ENCODE peak calls at places on chromosome 18, in seven cellular contexts. B, K, E, H, N, S and X are unnamed samples.

GRCh38 chr18:40293311-40293710 is 1661.7 kb upstream of the PIK3C3 start:
- DNase-seq in B (no peak), K (no peak), E (no peak), H (no peak), N (no peak), S (no peak), X (no peak)

GRCh38 chr18:2971741-2972552 is 41.0 kb downstream of the LPIN2 start:
- DNase-seq in B (peak; percentile 40), K (peak; percentile 85), E (no peak), H (peak; percentile 73), N (no peak), S (peak; percentile 59), X (peak; percentile 52)

GRCh38 chr18:69758458-69758857 is 189.2 kb downstream of the CD226 start:
- DNase-seq in B (peak; percentile 74), K (no peak), E (peak; percentile 10), H (no peak), N (no peak), S (no peak), X (no peak)

GRCh38 chr18:22999212-22999611 is 66.1 kb downstream of the RBBP8 start:
- DNase-seq in B (no peak), K (no peak), E (no peak), H (no peak), N (peak; percentile 2), S (no peak), X (no peak)

GRCh38 chr18:69674292-69674877 is 273.3 kb downstream of the CD226 start:
- DNase-seq in B (no peak), K (no peak), E (no peak), H (no peak), N (no peak), S (no peak), X (no peak)

GRCh38 chr18:39561136-39561535 is 1995.5 kb upstream of the CELF4 start:
- DNase-seq in B (no peak), K (no peak), E (peak; percentile 25), H (no peak), N (no peak), S (no peak), X (no peak)

GRCh38 chr18:36525913-36526312 is 228.4 kb downstream of the FHOD3 start:
- DNase-seq in B (no peak), K (no peak), E (no peak), H (no peak), N (no peak), S (no peak), X (no peak)

GRCh38 chr18:36046898-36047297 is 20.5 kb downstream of the RPRD1A start:
- DNase-seq in B (no peak), K (no peak), E (no peak), H (no peak), N (no peak), S (no peak), X (no peak)

GRCh38 chr18:55650363-55650870 is 62.4 kb upstream of the TCF4 start:
- DNase-seq in B (no peak), K (no peak), E (peak; percentile 43), H (no peak), N (no peak), S (no peak), X (no peak)

GRCh38 chr18:25055076-25055475 is 296.9 kb downstream of the ZNF521 start:
- DNase-seq in B (peak; percentile 23), K (no peak), E (peak; percentile 80), H (no peak), N (no peak), S (no peak), X (no peak)